ENCODE peak calls at places on chromosome 9, in eight cellular contexts. V is activated naive CD4-positive, alpha-beta T cell treated with anti-CD3 and anti-CD28 coated beads, Interleukin-2, amount 10 ng/mL, durations not matched to agents 7 days and 5 days; Y is stimulated activated naive CD4-positive, alpha-beta T cell; C is cardiac fibroblast; X is CD4-positive, alpha-beta memory T cell; U is colonic mucosa; A is MV-4-11; I is caudate nucleus. R is an unnamed sample.
A peak's percentile ranks its signal among the peaks of the same experiment; 100 is the strongest.

GRCh38 chr9:124818431-124819281 is 34.6 kb upstream of the WDR38 start:
- DNase-seq in U (no peak), I (no peak), A (peak; percentile 32), V (peak; percentile 43), Y (no peak), C (no peak), X (no peak), R (no peak)

GRCh38 chr9:96040591-96041461 is 165.3 kb downstream of the ERCC6L2 start:
- DNase-seq in C (no peak), Y (no peak), V (no peak), I (no peak), U (no peak), X (no peak), A (no peak), R (no peak)

GRCh38 chr9:80351612-80352011 is 779.8 kb downstream of the TLE4 start:
- DNase-seq in A (no peak), X (no peak), C (no peak), I (no peak), V (no peak), U (no peak), Y (no peak), R (no peak)

GRCh38 chr9:942805-943580 is 33.5 kb upstream of the DMRT3 start:
- DNase-seq in Y (no peak), V (no peak), X (no peak), C (no peak), I (no peak), U (no peak), A (no peak), R (no peak)

GRCh38 chr9:34267660-34268059 is 61.4 kb downstream of the KIF24 start:
- DNase-seq in U (no peak), I (no peak), V (no peak), A (no peak), C (no peak), Y (no peak), X (no peak), R (no peak)

GRCh38 chr9:95108777-95109176 is 208.7 kb downstream of the FANCC start:
- DNase-seq in V (no peak), Y (no peak), C (no peak), U (no peak), I (no peak), A (no peak), X (no peak), R (no peak)

GRCh38 chr9:75891277-75892167 is 1.0 kb downstream of the PCSK5 start:
- DNase-seq in C (peak; percentile 56), V (peak; percentile 58), A (no peak), I (no peak), Y (peak; percentile 60), X (peak; percentile 37), U (peak; percentile 73), R (peak; percentile 27)

GRCh38 chr9:69036319-69036718 is 767 bp downstream of the FXN start:
- DNase-seq in I (no peak), A (no peak), Y (no peak), X (no peak), C (peak; percentile 18), U (peak; percentile 44), V (peak; percentile 32), R (peak; percentile 8)

GRCh38 chr9:129964901-129965734 is 77.9 kb downstream of the FNBP1 start:
- DNase-seq in V (no peak), C (peak; percentile 66), X (no peak), I (no peak), Y (no peak), A (no peak), U (no peak), R (no peak)

GRCh38 chr9:18611946-18612345 is 138.0 kb downstream of the ADAMTSL1 start:
- DNase-seq in C (no peak), V (no peak), A (no peak), Y (no peak), U (no peak), X (no peak), I (no peak), R (no peak)

GRCh38 chr9:5265939-5266338 is 34.7 kb downstream of the INSL4 start:
- DNase-seq in X (no peak), V (no peak), Y (no peak), C (no peak), I (no peak), A (no peak), U (no peak), R (no peak)

GRCh38 chr9:93100265-93100636 is 4.2 kb downstream of the CARD19 start:
- DNase-seq in C (no peak), A (no peak), V (no peak), U (no peak), X (no peak), I (no peak), Y (no peak), R (no peak)

GRCh38 chr9:115973241-115973640 is 180.3 kb upstream of the PAPPA start:
- DNase-seq in A (no peak), U (no peak), C (no peak), V (no peak), X (no peak), Y (no peak), I (no peak), R (no peak)

GRCh38 chr9:86424246-86424891 is 70.2 kb upstream of the TUT7 start:
- DNase-seq in A (no peak), V (no peak), U (no peak), C (peak; percentile 15), X (no peak), I (no peak), Y (no peak), R (no peak)

GRCh38 chr9:21802418-21803000 is at the start of gene MTAP:
- DNase-seq in V (peak; percentile 83), Y (peak; percentile 84), I (peak; percentile 79), C (peak; percentile 97), A (peak; percentile 83), X (peak; percentile 79), U (peak; percentile 93), R (peak; percentile 68)

GRCh38 chr9:127979333-127980055 is 1.3 kb downstream of the EEIG1 start:
- DNase-seq in X (no peak), V (peak; percentile 56), U (peak; percentile 76), A (no peak), Y (no peak), C (peak; percentile 48), I (peak; percentile 66), R (no peak)

GRCh38 chr9:8282555-8282954 is 483.0 kb upstream of the DMAC1 start:
- DNase-seq in Y (no peak), I (no peak), X (no peak), C (no peak), U (no peak), A (no peak), V (no peak), R (no peak)